ENCODE peak calls at places on chromosomes 7 and 10, in four cellular contexts. Z is breast epithelium, K is pancreas, U is uterus. P is an unnamed sample. For H3K9me3, the result is how much of the 10 kb centered on the place peaks cover.

GRCh38 chr7:155776606-155777005 is 35.7 kb downstream of the SHH start:
- DNase-seq in K (no peak), Z (no peak), U (no peak), P (no peak)

GRCh38 chr10:18418579-18419210 is 232.7 kb downstream of the NSUN6 start:
- DNase-seq in Z (no peak), K (no peak), U (no peak), P (no peak)

GRCh38 chr7:24341677-24342076 is 57.7 kb downstream of the NPY start:
- DNase-seq in K (no peak), U (no peak), Z (no peak), P (no peak)

GRCh38 chr10:114681542-114681941 is 23.5 kb upstream of the ABLIM1 start:
- DNase-seq in Z (no peak), K (no peak), U (no peak), P (no peak)

GRCh38 chr7:155252388-155252957 is 45.2 kb upstream of the INSIG1 start:
- DNase-seq in U (no peak), K (no peak), Z (no peak), P (no peak)

GRCh38 chr10:132449051-132449825 is 52.2 kb downstream of the PWWP2B start:
- DNase-seq in U (peak), K (peak), Z (no peak), P (no peak)

GRCh38 chr10:130215076-130215917 is 79.1 kb downstream of the GLRX3 start:
- DNase-seq in U (no peak), K (no peak), Z (peak), P (no peak)

GRCh38 chr10:11162828-11163599 is 145.3 kb downstream of the CELF2 start:
- DNase-seq in K (no peak), U (no peak), Z (no peak), P (peak)

GRCh38 chr7:75711634-75712494 is 26.9 kb downstream of the HIP1 start:
- DNase-seq in U (no peak), Z (no peak), K (no peak), P (no peak)

DNA sequence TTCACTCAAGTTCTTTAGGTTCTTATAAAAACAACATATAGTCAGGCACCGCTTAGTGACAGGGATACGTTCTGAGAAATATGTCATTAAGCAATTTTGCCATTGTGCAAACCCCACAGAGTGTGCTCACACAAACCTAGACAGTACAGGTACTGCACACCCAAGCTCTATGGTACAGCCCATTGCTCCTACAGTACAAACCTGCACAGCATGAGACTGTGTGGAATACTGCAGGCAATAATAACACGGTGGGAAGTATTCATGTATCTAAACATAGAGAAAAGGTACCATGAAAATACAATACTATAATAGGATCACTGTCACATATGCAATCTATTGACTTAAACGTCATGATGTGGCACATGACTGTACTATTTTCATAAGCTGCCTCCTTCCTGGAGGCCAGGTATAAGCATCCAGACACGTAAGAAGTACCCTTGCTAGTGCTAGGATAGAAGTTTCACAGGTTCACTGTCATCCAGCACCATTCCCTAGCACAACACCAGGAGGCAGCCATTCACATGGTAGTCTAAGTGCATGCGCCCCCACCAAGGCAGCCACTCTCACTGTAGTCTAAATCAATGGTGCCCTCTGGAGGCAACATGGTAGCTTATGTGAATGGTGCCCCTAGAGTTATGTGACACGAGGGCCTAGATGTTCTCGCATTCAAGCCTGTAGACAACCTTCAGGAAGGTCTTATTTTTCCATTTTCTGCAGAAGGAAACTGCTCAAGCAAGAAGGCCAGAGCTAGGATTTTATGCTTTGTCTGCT is 98.5 kb downstream of the ARHGAP22 start:
- DNase-seq in Z (no peak), U (no peak), K (no peak), P (no peak)
- TF ChIP-seq CTCF in Z (no peak), U (no peak), K (no peak), P (no peak)

GRCh38 chr7:50785346-50785745 is 2.6 kb upstream of the GRB10 start:
- DNase-seq in K (peak), Z (no peak), U (no peak), P (no peak)
- H3K9me3 ChIP-seq in K (under half), Z (under half), U (under half), P (under half)

GRCh38 chr7:15042285-15042684 is 139.7 kb upstream of the DGKB start:
- DNase-seq in U (no peak), Z (no peak), K (no peak), P (no peak)
- H3K27ac ChIP-seq in U (no peak), Z (no peak), K (no peak), P (no peak)

DNA sequence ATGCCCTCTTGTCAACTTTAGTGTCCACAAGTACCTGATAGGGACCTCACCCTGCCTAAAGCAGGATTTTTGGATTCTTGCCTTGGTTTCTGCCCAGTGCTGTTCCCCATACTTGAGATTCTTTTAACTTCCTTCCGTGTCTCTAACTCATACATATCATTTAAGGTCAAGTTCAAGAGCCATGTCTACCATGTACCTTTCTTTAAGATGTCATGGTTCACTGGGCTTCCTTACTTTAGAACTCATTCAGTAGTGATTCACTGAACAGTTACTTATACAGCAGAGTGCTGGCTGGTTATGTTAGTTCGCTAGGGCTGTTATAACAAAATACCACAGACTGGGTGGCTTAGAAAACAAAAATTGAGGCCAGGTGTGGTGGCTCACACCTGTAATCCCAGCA is 5.0 kb upstream of the CFAP58 start:
- DNase-seq in U (no peak), Z (no peak), K (no peak), P (no peak)
- TF ChIP-seq CTCF in U (no peak), Z (no peak), K (no peak), P (no peak)

DNA sequence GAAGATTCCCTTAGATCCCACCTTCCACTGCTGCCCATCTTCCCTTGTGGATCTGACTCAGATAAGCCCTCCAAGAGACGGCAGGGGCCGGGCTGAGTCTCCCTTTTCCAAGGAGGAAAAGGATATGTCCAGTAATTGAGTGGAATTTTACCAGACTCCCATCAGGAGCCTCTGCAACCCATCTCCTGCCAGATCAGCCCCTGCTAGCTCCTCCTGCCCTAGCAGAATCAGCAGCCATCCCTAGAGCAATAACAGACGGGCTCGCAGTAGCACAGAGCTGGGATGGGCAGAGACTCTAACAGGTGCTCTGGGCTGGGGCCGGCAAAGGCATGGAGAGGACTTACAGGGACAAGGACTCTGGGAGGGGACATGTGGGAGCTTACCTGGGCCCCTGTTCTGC is 73.5 kb downstream of the C10orf105 start:
- DNase-seq in Z (no peak), K (no peak), U (no peak), P (no peak)
- H3K9me3 ChIP-seq in Z (under half), K (under half), U (under half), P (under half)

P was measured in CD4-positive, alpha-beta T cell.